ENCODE peak calls at places on chromosome 6, in four cellular contexts. H, L, U and Q are unnamed samples.

GRCh38 chr6:153130515-153131036 is 506 bp downstream of the RGS17 start:
- DNase-seq in L (no peak), U (no peak), H (no peak), Q (no peak)

GRCh38 chr6:164106345-164106769 is 691.8 kb downstream of the QKI start:
- DNase-seq in L (no peak), U (peak), H (no peak), Q (peak)

GRCh38 chr6:5045417-5045816 is 39.7 kb upstream of the PPP1R3G start:
- DNase-seq in U (no peak), H (no peak), L (no peak), Q (no peak)

GRCh38 chr6:162468326-162468725 is 259.2 kb downstream of the PRKN start:
- DNase-seq in U (no peak), H (no peak), L (no peak), Q (no peak)

GRCh38 chr6:6725120-6725833 is 136.8 kb downstream of the LY86 start:
- DNase-seq in U (no peak), L (no peak), H (no peak), Q (no peak)

GRCh38 chr6:143575440-143575839 is 63.9 kb upstream of the FUCA2 start:
- DNase-seq in H (peak), L (peak), U (no peak), Q (no peak)

GRCh38 chr6:65091561-65091960 is 615.5 kb downstream of the EYS start:
- DNase-seq in L (no peak), U (no peak), H (no peak), Q (no peak)

GRCh38 chr6:119241124-119241491 is 108.5 kb downstream of the MAN1A1 start:
- DNase-seq in L (no peak), U (no peak), H (no peak), Q (no peak)

GRCh38 chr6:19836799-19837510 is at the start of gene ID4:
- DNase-seq in H (peak), U (peak), L (peak), Q (peak)

GRCh38 chr6:72616406-72617015 is 5.4 kb upstream of the KCNQ5 start:
- DNase-seq in U (no peak), L (no peak), H (no peak), Q (no peak)

GRCh38 chr6:119323926-119324325 is 25.6 kb downstream of the MAN1A1 start:
- DNase-seq in H (no peak), L (no peak), U (no peak), Q (no peak)

GRCh38 chr6:80335061-80335660 is 228.7 kb downstream of the BCKDHB start:
- DNase-seq in L (peak), U (no peak), H (no peak), Q (no peak)

GRCh38 chr6:39453236-39453635 is 130.7 kb upstream of the KCNK16 start:
- DNase-seq in U (no peak), L (no peak), H (no peak), Q (no peak)

GRCh38 chr6:17393335-17394191 is at the start of gene CAP2:
- DNase-seq in L (peak), U (peak), H (no peak), Q (peak)

GRCh38 chr6:14792118-14792955 is 453.5 kb upstream of the JARID2 start:
- DNase-seq in U (no peak), L (no peak), H (no peak), Q (no peak)

GRCh38 chr6:162261598-162261997 is 466.0 kb downstream of the PRKN start:
- DNase-seq in L (no peak), U (no peak), H (no peak), Q (no peak)

GRCh38 chr6:159104163-159104885 is 59.5 kb upstream of the TAGAP start:
- DNase-seq in H (peak), U (peak), L (peak), Q (peak)

GRCh38 chr6:166598441-166599138 is 12.1 kb upstream of the RAMACL start:
- DNase-seq in L (peak), U (no peak), H (peak), Q (no peak)

GRCh38 chr6:95658896-95659295 is 81.6 kb downstream of the MANEA start:
- DNase-seq in H (no peak), L (no peak), U (no peak), Q (no peak)

GRCh38 chr6:150494236-150494635 is 105.4 kb upstream of the PLEKHG1 start:
- DNase-seq in H (no peak), U (peak), L (no peak), Q (peak)

GRCh38 chr6:152973916-152974315 is 8.9 kb downstream of the FBXO5 start:
- DNase-seq in L (no peak), H (no peak), U (no peak), Q (no peak)

GRCh38 chr6:110341671-110342304 is 16.4 kb downstream of the METTL24 start:
- DNase-seq in L (peak), U (no peak), H (no peak), Q (no peak)

GRCh38 chr6:166361080-166361429 is 18.7 kb upstream of the SFT2D1 start:
- DNase-seq in L (peak), U (no peak), H (no peak), Q (peak)